ENCODE peak calls at places on chromosome 18, in five cellular contexts. One of them, this sample, is unnamed.

GRCh38 chr18:36186461-36187137 is 698 bp upstream of the MOCOS start:
- DNase-seq in HEK293T: peak; percentile 60
- DNase-seq in GM12878: no peak
- DNase-seq in H1: no peak
- DNase-seq in NT2/D1: no peak
- DNase-seq in this sample: peak; percentile 41

GRCh38 chr18:46039967-46040746 is 31.9 kb downstream of the PSTPIP2 start:
- DNase-seq in GM12878: no peak
- DNase-seq in NT2/D1: no peak
- DNase-seq in HEK293T: no peak
- DNase-seq in H1: no peak
- DNase-seq in this sample: no peak

GRCh38 chr18:832085-832681 is 20.1 kb upstream of the YES1 start:
- DNase-seq in GM12878: no peak
- DNase-seq in H1: no peak
- DNase-seq in HEK293T: no peak
- DNase-seq in NT2/D1: no peak
- DNase-seq in this sample: peak; percentile 91

GRCh38 chr18:53861185-53861584 is 363.3 kb downstream of the MBD2 start:
- DNase-seq in GM12878: no peak
- DNase-seq in NT2/D1: no peak
- DNase-seq in HEK293T: no peak
- DNase-seq in H1: no peak
- DNase-seq in this sample: no peak

GRCh38 chr18:41436772-41437171 is 518.3 kb upstream of the PIK3C3 start:
- DNase-seq in GM12878: no peak
- DNase-seq in NT2/D1: no peak
- DNase-seq in H1: no peak
- DNase-seq in HEK293T: no peak
- DNase-seq in this sample: no peak

GRCh38 chr18:50569930-50570329 is 10.0 kb downstream of the MAPK4 start:
- DNase-seq in H1: no peak
- DNase-seq in NT2/D1: no peak
- DNase-seq in GM12878: no peak
- DNase-seq in HEK293T: no peak
- DNase-seq in this sample: no peak

GRCh38 chr18:76446321-76446720 is 48.7 kb downstream of the ZNF516 start:
- DNase-seq in H1: no peak
- DNase-seq in NT2/D1: no peak
- DNase-seq in HEK293T: no peak
- DNase-seq in GM12878: no peak
- DNase-seq in this sample: no peak

GRCh38 chr18:24271381-24272331 is 126.0 kb downstream of the OSBPL1A start:
- DNase-seq in NT2/D1: peak; percentile 85
- DNase-seq in H1: peak; percentile 66
- DNase-seq in GM12878: no peak
- DNase-seq in HEK293T: peak; percentile 91
- DNase-seq in this sample: peak; percentile 4

GRCh38 chr18:34773961-34774754 is 64.1 kb downstream of the DTNA start:
- DNase-seq in NT2/D1: no peak
- DNase-seq in GM12878: no peak
- DNase-seq in HEK293T: no peak
- DNase-seq in H1: no peak
- DNase-seq in this sample: no peak

GRCh38 chr18:36469471-36469870 is 172.0 kb downstream of the FHOD3 start:
- DNase-seq in HEK293T: no peak
- DNase-seq in GM12878: no peak
- DNase-seq in NT2/D1: no peak
- DNase-seq in H1: no peak
- DNase-seq in this sample: no peak

GRCh38 chr18:79796531-79797390 is 977 bp upstream of the KCNG2 start:
- DNase-seq in GM12878: no peak
- DNase-seq in NT2/D1: no peak
- DNase-seq in H1: no peak
- DNase-seq in HEK293T: no peak
- DNase-seq in this sample: no peak

GRCh38 chr18:46070683-46071614 is 1.1 kb downstream of the PSTPIP2 start:
- DNase-seq in GM12878: no peak
- DNase-seq in NT2/D1: no peak
- DNase-seq in H1: no peak
- DNase-seq in HEK293T: no peak
- DNase-seq in this sample: no peak

GRCh38 chr18:29160123-29160522 is 983.2 kb upstream of the CDH2 start:
- DNase-seq in H1: no peak
- DNase-seq in GM12878: no peak
- DNase-seq in NT2/D1: no peak
- DNase-seq in HEK293T: no peak
- DNase-seq in this sample: no peak

GRCh38 chr18:21163647-21164625 is 52.3 kb upstream of the ROCK1 start:
- DNase-seq in HEK293T: no peak
- DNase-seq in GM12878: no peak
- DNase-seq in H1: no peak
- DNase-seq in NT2/D1: no peak
- DNase-seq in this sample: no peak

GRCh38 chr18:51621103-51621969 is 423.9 kb upstream of the MEX3C start:
- DNase-seq in H1: peak; percentile 33
- DNase-seq in NT2/D1: peak; percentile 60
- DNase-seq in HEK293T: peak; percentile 30
- DNase-seq in GM12878: peak; percentile 12
- DNase-seq in this sample: peak; percentile 21

GRCh38 chr18:54775686-54776085 is 52.6 kb upstream of the RAB27B start:
- DNase-seq in H1: no peak
- DNase-seq in GM12878: no peak
- DNase-seq in HEK293T: peak; percentile 8
- DNase-seq in NT2/D1: no peak
- DNase-seq in this sample: no peak

GRCh38 chr18:57430166-57430958 is 4.8 kb upstream of the ONECUT2 start:
- DNase-seq in NT2/D1: no peak
- DNase-seq in HEK293T: no peak
- DNase-seq in H1: no peak
- DNase-seq in GM12878: no peak
- DNase-seq in this sample: no peak

GRCh38 chr18:57432118-57432517 is 3.1 kb upstream of the ONECUT2 start:
- DNase-seq in NT2/D1: no peak
- DNase-seq in HEK293T: no peak
- DNase-seq in H1: no peak
- DNase-seq in GM12878: no peak
- DNase-seq in this sample: no peak

GRCh38 chr18:57432765-57433400 is 2.3 kb upstream of the ONECUT2 start:
- DNase-seq in GM12878: no peak
- DNase-seq in H1: no peak
- DNase-seq in NT2/D1: no peak
- DNase-seq in HEK293T: no peak
- DNase-seq in this sample: no peak

GRCh38 chr18:57430983-57431382 is 4.2 kb upstream of the ONECUT2 start:
- DNase-seq in NT2/D1: no peak
- DNase-seq in HEK293T: no peak
- DNase-seq in H1: no peak
- DNase-seq in GM12878: no peak
- DNase-seq in this sample: no peak

GRCh38 chr18:57431512-57432080 is 3.6 kb upstream of the ONECUT2 start:
- DNase-seq in H1: no peak
- DNase-seq in GM12878: no peak
- DNase-seq in HEK293T: no peak
- DNase-seq in NT2/D1: no peak
- DNase-seq in this sample: no peak
- TF ChIP-seq SUZ12 in H1: no peak
- TF ChIP-seq SUZ12 in GM12878: no peak
- TF ChIP-seq SUZ12 in HEK293T: no peak
- TF ChIP-seq SUZ12 in NT2/D1: no peak
- TF ChIP-seq SUZ12 in this sample: no peak

GRCh38 chr18:70693196-70693595 is 404.4 kb downstream of the SOCS6 start:
- DNase-seq in H1: no peak
- DNase-seq in NT2/D1: no peak
- DNase-seq in GM12878: no peak
- DNase-seq in HEK293T: no peak
- DNase-seq in this sample: peak; percentile 1
- TF ChIP-seq SUZ12 in H1: no peak
- TF ChIP-seq SUZ12 in NT2/D1: no peak
- TF ChIP-seq SUZ12 in GM12878: no peak
- TF ChIP-seq SUZ12 in HEK293T: no peak
- TF ChIP-seq SUZ12 in this sample: no peak

GRCh38 chr18:26225022-26225693 is 1.1 kb upstream of the TAF4B start:
- DNase-seq in NT2/D1: no peak
- DNase-seq in GM12878: no peak
- DNase-seq in H1: no peak
- DNase-seq in HEK293T: no peak
- DNase-seq in this sample: no peak

GRCh38 chr18:26228562-26229260 is 2.5 kb downstream of the TAF4B start:
- DNase-seq in GM12878: no peak
- DNase-seq in H1: no peak
- DNase-seq in NT2/D1: no peak
- DNase-seq in HEK293T: no peak
- DNase-seq in this sample: no peak

GRCh38 chr18:26227051-26227672 is 917 bp downstream of the TAF4B start:
- DNase-seq in NT2/D1: no peak
- DNase-seq in HEK293T: no peak
- DNase-seq in GM12878: no peak
- DNase-seq in H1: no peak
- DNase-seq in this sample: no peak

GRCh38 chr18:26226229-26227050 is at the start of gene TAF4B:
- DNase-seq in NT2/D1: peak; percentile 47
- DNase-seq in HEK293T: peak; percentile 97
- DNase-seq in H1: peak; percentile 73
- DNase-seq in GM12878: peak; percentile 68
- DNase-seq in this sample: peak; percentile 41

DNA sequence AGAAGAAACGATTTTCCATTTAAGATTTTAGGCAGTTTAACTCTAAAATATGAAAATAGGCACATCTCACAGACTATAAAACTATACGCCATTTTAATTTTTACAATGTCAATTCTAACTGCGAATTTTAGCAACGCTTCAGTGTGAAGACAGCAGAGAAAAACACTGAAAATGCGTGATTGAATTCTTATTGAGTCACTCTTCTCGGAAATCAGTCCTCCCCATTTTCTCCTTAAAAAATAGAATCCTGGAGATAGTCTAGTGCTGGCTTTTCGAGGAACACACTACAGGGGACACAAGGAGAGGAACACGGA is 373 bp upstream of the TAF4B start:
- DNase-seq in H1: no peak
- DNase-seq in NT2/D1: no peak
- DNase-seq in GM12878: no peak
- DNase-seq in HEK293T: no peak
- DNase-seq in this sample: no peak
- TF ChIP-seq SUZ12 in H1: no peak
- TF ChIP-seq SUZ12 in NT2/D1: no peak
- TF ChIP-seq SUZ12 in GM12878: no peak
- TF ChIP-seq SUZ12 in HEK293T: no peak
- TF ChIP-seq SUZ12 in this sample: no peak

GRCh38 chr18:62954341-62954740 is 239.0 kb downstream of the PHLPP1 start:
- DNase-seq in NT2/D1: no peak
- DNase-seq in HEK293T: no peak
- DNase-seq in GM12878: no peak
- DNase-seq in H1: no peak
- DNase-seq in this sample: peak; percentile 8
- TF ChIP-seq SUZ12 in NT2/D1: no peak
- TF ChIP-seq SUZ12 in HEK293T: no peak
- TF ChIP-seq SUZ12 in GM12878: no peak
- TF ChIP-seq SUZ12 in H1: no peak
- TF ChIP-seq SUZ12 in this sample: no peak

GRCh38 chr18:22387787-22388186 is 29.9 kb downstream of the CTAGE1 start:
- DNase-seq in HEK293T: no peak
- DNase-seq in NT2/D1: no peak
- DNase-seq in GM12878: no peak
- DNase-seq in H1: no peak
- DNase-seq in this sample: no peak

GRCh38 chr18:22394428-22394827 is 23.3 kb downstream of the CTAGE1 start:
- DNase-seq in GM12878: no peak
- DNase-seq in H1: no peak
- DNase-seq in NT2/D1: no peak
- DNase-seq in HEK293T: no peak
- DNase-seq in this sample: no peak

GRCh38 chr18:22387364-22387763 is 30.4 kb downstream of the CTAGE1 start:
- DNase-seq in H1: no peak
- DNase-seq in NT2/D1: no peak
- DNase-seq in GM12878: no peak
- DNase-seq in HEK293T: no peak
- DNase-seq in this sample: no peak

GRCh38 chr18:22391571-22392359 is 25.9 kb downstream of the CTAGE1 start:
- DNase-seq in NT2/D1: no peak
- DNase-seq in H1: no peak
- DNase-seq in HEK293T: peak; percentile 12
- DNase-seq in GM12878: no peak
- DNase-seq in this sample: no peak
- TF ChIP-seq SUZ12 in NT2/D1: no peak
- TF ChIP-seq SUZ12 in H1: no peak
- TF ChIP-seq SUZ12 in HEK293T: no peak
- TF ChIP-seq SUZ12 in GM12878: no peak
- TF ChIP-seq SUZ12 in this sample: no peak